ENCODE peak calls at places on chromosomes 16 and 17, in six cellular contexts. F is progenitor cell of endocrine pancreas, U is kidney, R is endodermal cell, S is dorsolateral prefrontal cortex, L is Caco-2. T is an unnamed sample.

GRCh38 chr17:32297860-32298259 is 32.2 kb downstream of the RHBDL3 start:
- DNase-seq in F (no peak), U (no peak), R (no peak), S (no peak), L (no peak), T (no peak)

GRCh38 chr17:36463916-36464764 is 22.3 kb upstream of the ZNHIT3 start:
- DNase-seq in F (peak), U (peak), R (peak), S (no peak), L (peak), T (peak)

GRCh38 chr17:8630227-8630801 is at the start of gene MYH10:
- DNase-seq in F (no peak), U (no peak), R (no peak), S (no peak), L (no peak), T (no peak)

GRCh38 chr17:36501351-36501750 is 14.9 kb downstream of the ZNHIT3 start:
- DNase-seq in F (no peak), U (peak), R (peak), S (no peak), L (peak), T (no peak)

GRCh38 chr17:29384901-29385300 is 5.3 kb upstream of the TAOK1 start:
- DNase-seq in F (no peak), U (no peak), R (no peak), S (no peak), L (no peak), T (no peak)

GRCh38 chr17:55760643-55761355 is 9.9 kb downstream of the PCTP start:
- DNase-seq in F (no peak), U (no peak), R (no peak), S (no peak), L (no peak), T (no peak)

GRCh38 chr16:11552445-11552844 is 34.3 kb downstream of the LITAF start:
- DNase-seq in F (no peak), U (no peak), R (no peak), S (no peak), L (no peak), T (no peak)

GRCh38 chr17:6456914-6457687 is 12.8 kb downstream of the PIMREG start:
- DNase-seq in F (no peak), U (peak), R (peak), S (no peak), L (no peak), T (no peak)

GRCh38 chr16:11361751-11362742 is 16.8 kb downstream of the RMI2 start:
- DNase-seq in F (no peak), U (no peak), R (no peak), S (no peak), L (no peak), T (no peak)

GRCh38 chr17:45730192-45730591 is 53.9 kb upstream of the CRHR1 start:
- DNase-seq in F (no peak), U (no peak), R (no peak), S (no peak), L (peak), T (no peak)

GRCh38 chr16:3582276-3583165 is 5.3 kb upstream of the NLRC3 start:
- DNase-seq in F (no peak), U (no peak), R (no peak), S (no peak), L (no peak), T (no peak)

GRCh38 chr16:55502801-55503366 is 6.0 kb upstream of the LPCAT2 start:
- DNase-seq in F (no peak), U (peak), R (peak), S (peak), L (peak), T (no peak)

GRCh38 chr17:65855245-65855644 is 293.8 kb upstream of the AXIN2 start:
- DNase-seq in F (no peak), U (no peak), R (peak), S (no peak), L (no peak), T (no peak)

GRCh38 chr16:81220369-81220768 is 18.1 kb upstream of the BCO1 start:
- DNase-seq in F (no peak), U (no peak), R (no peak), S (no peak), L (peak), T (no peak)

GRCh38 chr17:48624544-48625501 is 1.3 kb downstream of the HOXB9 start:
- DNase-seq in F (no peak), U (peak), R (peak), S (no peak), L (no peak), T (no peak)

GRCh38 chr16:2339521-2340484 is 725 bp downstream of the ABCA3 start:
- DNase-seq in F (peak), U (peak), R (peak), S (peak), L (peak), T (peak)

GRCh38 chr16:69351309-69352027 is at the start of gene TMED6:
- DNase-seq in F (no peak), U (no peak), R (no peak), S (no peak), L (peak), T (no peak)

GRCh38 chr16:51039638-51040331 is 111.3 kb downstream of the SALL1 start:
- DNase-seq in F (no peak), U (no peak), R (peak), S (no peak), L (no peak), T (no peak)

GRCh38 chr16:75099075-75099667 is 17.4 kb downstream of the LDHD start:
- DNase-seq in F (no peak), U (peak), R (peak), S (no peak), L (no peak), T (no peak)

GRCh38 chr17:83064021-83064731 is 15.2 kb upstream of the METRNL start:
- DNase-seq in F (peak), U (peak), R (peak), S (no peak), L (peak), T (peak)

GRCh38 chr16:84821179-84821578 is 1.4 kb downstream of the CRISPLD2 start:
- DNase-seq in F (no peak), U (peak), R (no peak), S (no peak), L (no peak), T (no peak)

GRCh38 chr16:695355-696089 is 5.3 kb upstream of the WDR24 start:
- DNase-seq in F (no peak), U (peak), R (peak), S (peak), L (peak), T (no peak)

GRCh38 chr16:16915771-16916170 is 536.8 kb downstream of the NPIPA7 start:
- DNase-seq in F (no peak), U (no peak), R (no peak), S (no peak), L (no peak), T (no peak)

GRCh38 chr16:72997141-72997542 is 50.8 kb downstream of the ZFHX3 start:
- DNase-seq in F (no peak), U (no peak), R (no peak), S (no peak), L (peak), T (no peak)

GRCh38 chr16:88378836-88379693 is 3.7 kb upstream of the ZNF469 start:
- DNase-seq in F (no peak), U (peak), R (no peak), S (no peak), L (no peak), T (no peak)

GRCh38 chr16:64184156-64184555 is 937.7 kb downstream of the CDH11 start:
- DNase-seq in F (no peak), U (no peak), R (no peak), S (no peak), L (no peak), T (no peak)

GRCh38 chr17:55588858-55589257 is 77.6 kb upstream of the SMIM36 start:
- DNase-seq in F (no peak), U (no peak), R (no peak), S (no peak), L (no peak), T (no peak)

GRCh38 chr16:81967358-81967757 is 43.9 kb downstream of the SDR42E1 start:
- DNase-seq in F (no peak), U (no peak), R (no peak), S (no peak), L (no peak), T (no peak)

GRCh38 chr17:82440377-82440981 is 10.1 kb downstream of the CYBC1 start:
- DNase-seq in F (no peak), U (no peak), R (peak), S (no peak), L (no peak), T (no peak)

GRCh38 chr16:12132290-12132689 is 155.8 kb downstream of the SNX29 start:
- DNase-seq in F (no peak), U (no peak), R (no peak), S (no peak), L (no peak), T (no peak)

GRCh38 chr17:28247671-28248556 is 71.1 kb upstream of the TMEM97 start:
- DNase-seq in F (no peak), U (no peak), R (peak), S (no peak), L (peak), T (no peak)
- TF ChIP-seq CTCF in F (no peak), U (no peak), R (peak), S (no peak), L (no peak), T (no peak)

GRCh38 chr17:59464246-59464645 is 101.2 kb upstream of the DHX40 start:
- DNase-seq in F (no peak), U (no peak), R (peak), S (no peak), L (no peak), T (no peak)

GRCh38 chr17:59465949-59466307 is 99.5 kb upstream of the DHX40 start:
- DNase-seq in F (no peak), U (no peak), R (peak), S (no peak), L (no peak), T (no peak)

GRCh38 chr17:59466943-59467801 is 98.2 kb upstream of the DHX40 start:
- DNase-seq in F (no peak), U (no peak), R (peak), S (no peak), L (no peak), T (no peak)

GRCh38 chr17:59456923-59457615 is 108.3 kb upstream of the DHX40 start:
- DNase-seq in F (no peak), U (no peak), R (no peak), S (no peak), L (no peak), T (no peak)

GRCh38 chr17:59462385-59462784 is 103.0 kb upstream of the DHX40 start:
- DNase-seq in F (no peak), U (no peak), R (peak), S (no peak), L (no peak), T (no peak)
- TF ChIP-seq CTCF in F (no peak), U (no peak), R (no peak), S (no peak), L (no peak), T (no peak)

GRCh38 chr16:14322186-14322585 is 251.1 kb downstream of the MRTFB start:
- DNase-seq in F (no peak), U (no peak), R (no peak), S (no peak), L (no peak), T (no peak)
- TF ChIP-seq CTCF in F (no peak), U (no peak), R (no peak), S (no peak), L (no peak), T (no peak)

GRCh38 chr16:86222965-86223551 is 287.3 kb upstream of the FOXF1 start:
- DNase-seq in F (no peak), U (no peak), R (no peak), S (no peak), L (no peak), T (no peak)
- TF ChIP-seq CTCF in F (no peak), U (no peak), R (no peak), S (no peak), L (no peak), T (no peak)

DNA sequence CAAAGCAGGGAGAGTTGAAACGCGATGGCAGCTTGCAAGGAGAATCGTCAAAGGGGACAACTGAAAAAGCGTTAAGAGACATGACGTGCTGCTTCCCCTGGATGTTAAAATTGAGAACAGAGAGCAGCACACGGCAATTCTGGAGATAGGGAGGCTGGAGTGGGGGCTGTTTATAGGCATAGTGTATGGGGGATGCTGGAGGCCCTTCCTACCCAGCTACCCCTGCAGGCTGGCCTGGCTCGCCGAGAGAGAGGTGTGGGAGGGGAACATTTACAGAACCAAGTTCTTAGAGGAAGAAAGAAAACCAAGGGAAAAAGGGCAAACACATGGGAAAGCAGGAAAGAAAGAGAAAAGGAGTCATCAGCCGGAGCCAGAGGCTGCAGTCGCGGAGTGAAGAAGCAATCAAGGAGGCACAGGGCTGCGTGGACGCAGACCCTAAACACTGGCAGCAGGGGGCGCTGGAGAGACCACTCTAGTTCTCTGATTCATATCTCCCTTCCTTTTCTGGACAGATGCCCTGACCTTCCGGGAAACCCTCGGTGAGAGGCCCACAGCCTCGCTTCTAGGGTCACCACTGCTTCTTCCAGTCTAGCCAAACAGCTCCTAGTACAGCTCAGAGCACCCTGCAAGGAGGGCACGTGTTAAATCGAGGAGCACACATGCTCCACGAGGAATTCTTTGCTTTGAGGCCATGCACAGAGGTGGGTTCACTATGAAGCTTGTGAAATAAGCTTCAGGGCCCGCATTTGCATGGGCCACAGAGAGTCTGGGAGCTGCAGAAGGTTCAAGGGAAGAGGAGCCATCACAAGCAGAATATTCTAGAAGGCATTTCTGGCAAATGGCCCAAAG is 55.6 kb downstream of the MYH13 start:
- DNase-seq in F (peak), U (no peak), R (peak), S (peak), L (no peak), T (peak)
- TF ChIP-seq CTCF in F (peak), U (peak), R (peak), S (peak), L (peak), T (peak)

GRCh38 chr16:5918553-5919127 is 821.0 kb upstream of the EEF2KMT start:
- DNase-seq in F (no peak), U (no peak), R (peak), S (no peak), L (no peak), T (no peak)
- TF ChIP-seq CTCF in F (peak), U (no peak), R (peak), S (no peak), L (no peak), T (no peak)

GRCh38 chr17:44149750-44150329 is 8.1 kb downstream of the HROB start:
- DNase-seq in F (no peak), U (no peak), R (no peak), S (no peak), L (no peak), T (no peak)

GRCh38 chr17:44152875-44153274 is 11.1 kb downstream of the HROB start:
- DNase-seq in F (no peak), U (no peak), R (no peak), S (no peak), L (no peak), T (no peak)

GRCh38 chr17:44159519-44160210 is 10.8 kb upstream of the ASB16 start:
- DNase-seq in F (no peak), U (no peak), R (no peak), S (no peak), L (no peak), T (no peak)

DNA sequence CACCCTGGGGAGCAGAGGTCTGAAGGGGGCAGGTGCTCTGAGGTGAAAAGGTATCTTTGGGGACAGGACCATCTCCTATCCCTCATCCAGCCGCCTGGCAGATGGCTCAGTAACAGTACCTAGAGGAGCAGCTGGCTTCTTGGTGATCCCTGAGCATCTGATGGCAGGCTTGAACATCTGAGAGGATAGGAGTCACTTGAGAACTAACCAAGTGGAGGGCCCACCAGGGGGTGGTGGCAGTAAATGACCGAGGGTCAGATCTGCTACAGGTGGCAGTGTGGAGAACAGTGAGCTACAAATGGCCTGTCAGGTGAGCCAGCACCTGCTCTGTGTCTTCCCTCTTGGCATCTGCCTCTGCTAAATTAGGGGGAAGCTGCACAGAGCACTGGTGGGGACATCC is 13.8 kb downstream of the HROB start:
- DNase-seq in F (no peak), U (no peak), R (peak), S (no peak), L (no peak), T (no peak)
- TF ChIP-seq CTCF in F (no peak), U (no peak), R (no peak), S (no peak), L (no peak), T (no peak)

DNA sequence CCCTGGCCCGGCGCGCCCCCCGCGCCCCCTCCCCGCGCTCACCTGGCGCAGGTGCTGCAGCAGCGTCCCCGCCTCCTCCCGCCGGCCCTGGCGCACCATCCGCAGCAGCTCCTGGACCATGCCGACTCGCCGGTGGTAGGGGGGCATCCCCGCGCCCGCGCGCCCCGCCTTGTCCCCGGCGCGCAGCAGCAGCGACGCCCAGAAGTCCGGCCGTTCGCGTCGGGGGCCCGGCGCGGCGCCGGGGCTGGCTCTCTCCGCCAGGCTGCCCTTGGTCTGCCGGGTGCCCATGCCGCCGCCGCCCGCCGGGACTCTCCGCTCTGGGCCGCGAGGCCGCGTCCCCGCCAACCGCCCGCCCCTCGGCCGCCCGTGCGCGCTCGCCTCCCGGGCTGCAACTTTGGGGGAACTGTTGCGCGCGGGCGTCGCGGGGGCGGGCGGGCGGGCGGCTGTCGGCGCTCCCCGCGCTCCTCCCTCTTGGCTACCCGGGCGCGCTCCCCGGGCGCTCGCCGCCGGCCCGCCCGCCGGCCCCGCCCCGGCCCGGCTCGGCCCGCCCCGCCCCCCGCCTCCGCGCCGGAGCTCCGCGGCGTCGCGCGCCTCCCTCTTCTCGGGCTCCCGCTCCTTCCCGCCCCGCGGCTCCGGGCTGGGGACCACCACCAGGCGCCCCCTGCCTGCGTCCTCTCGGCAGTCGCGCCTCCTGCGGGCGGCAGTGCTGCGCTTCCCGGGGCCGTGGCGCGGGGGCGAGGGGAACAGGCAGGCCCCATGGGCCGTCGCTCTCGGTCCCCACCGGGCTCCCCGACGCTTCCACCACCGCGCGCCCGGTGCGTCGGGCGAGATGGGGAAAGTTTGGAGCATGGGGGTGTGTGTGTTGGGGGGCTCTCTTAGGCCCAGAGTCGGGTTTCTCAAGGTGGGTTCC is at the start of gene LRRC75A:
- DNase-seq in F (peak), U (peak), R (peak), S (no peak), L (no peak), T (peak)
- TF ChIP-seq CTCF in F (peak), U (no peak), R (peak), S (peak), L (no peak), T (no peak)

DNA sequence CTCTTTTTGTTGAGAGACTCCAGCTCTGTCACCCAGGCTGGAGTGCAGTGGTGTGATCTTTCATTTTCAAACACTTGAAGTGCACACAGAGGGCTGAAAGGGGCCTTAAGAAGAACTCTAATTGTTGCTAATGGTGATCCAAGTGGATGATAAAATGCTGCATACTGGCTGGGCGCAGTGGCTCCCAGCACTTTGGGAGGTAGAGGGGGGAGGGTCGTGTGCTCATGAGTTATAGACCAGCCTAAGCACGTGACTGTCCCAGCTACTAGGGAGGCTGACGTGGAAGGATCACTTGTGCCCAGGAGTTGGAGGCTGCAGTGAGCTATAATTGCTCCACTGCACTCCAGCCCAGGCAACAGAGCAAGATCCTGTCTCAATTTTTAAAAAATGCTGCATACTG is 63.6 kb upstream of the AKTIP start:
- DNase-seq in F (no peak), U (no peak), R (no peak), S (no peak), L (no peak), T (no peak)
- TF ChIP-seq CTCF in F (no peak), U (no peak), R (no peak), S (no peak), L (no peak), T (no peak)